ENCODE peak calls at places on chromosomes 6 and 20, in five cellular contexts. D, W, A, U and T are unnamed samples.

GRCh38 chr20:36085686-36086267 is 68.8 kb upstream of the EPB41L1 start:
- DNase-seq in D (peak; percentile 74), W (peak; percentile 93), A (peak; percentile 98), U (no peak), T (peak; percentile 66)

GRCh38 chr20:39829713-39830112 is 859.3 kb downstream of the MAFB start:
- DNase-seq in D (peak; percentile 20), W (no peak), A (no peak), U (no peak), T (no peak)

GRCh38 chr6:5275497-5275896 is 14.2 kb downstream of the FARS2 start:
- DNase-seq in D (no peak), W (peak; percentile 17), A (no peak), U (no peak), T (no peak)

GRCh38 chr6:134647861-134648260 is 302.0 kb downstream of the ALDH8A1 start:
- DNase-seq in D (no peak), W (no peak), A (no peak), U (no peak), T (no peak)

GRCh38 chr6:94045473-94045872 is 626.1 kb upstream of the EPHA7 start:
- DNase-seq in D (no peak), W (no peak), A (no peak), U (peak; percentile 82), T (no peak)

GRCh38 chr6:124961784-124962611 is at the start of gene RNF217:
- DNase-seq in D (peak; percentile 80), W (peak; percentile 27), A (peak; percentile 68), U (peak; percentile 45), T (peak; percentile 40)

GRCh38 chr20:63858393-63859165 is 2.7 kb upstream of the ABHD16B start:
- DNase-seq in D (peak; percentile 45), W (no peak), A (no peak), U (peak; percentile 51), T (no peak)

GRCh38 chr20:34711813-34712430 is 7.8 kb downstream of the TP53INP2 start:
- DNase-seq in D (no peak), W (no peak), A (no peak), U (no peak), T (no peak)

GRCh38 chr6:33957391-33958207 is 153.8 kb upstream of the MLN start:
- DNase-seq in D (no peak), W (no peak), A (no peak), U (no peak), T (no peak)

GRCh38 chr6:81630719-81631118 is 121.8 kb downstream of the TENT5A start:
- DNase-seq in D (no peak), W (no peak), A (no peak), U (no peak), T (no peak)
- H3K4me2 ChIP-seq in D (no peak overlapping the region), W (no peak overlapping the region), A (no peak overlapping the region), U (no peak overlapping the region), T (no peak overlapping the region)

DNA sequence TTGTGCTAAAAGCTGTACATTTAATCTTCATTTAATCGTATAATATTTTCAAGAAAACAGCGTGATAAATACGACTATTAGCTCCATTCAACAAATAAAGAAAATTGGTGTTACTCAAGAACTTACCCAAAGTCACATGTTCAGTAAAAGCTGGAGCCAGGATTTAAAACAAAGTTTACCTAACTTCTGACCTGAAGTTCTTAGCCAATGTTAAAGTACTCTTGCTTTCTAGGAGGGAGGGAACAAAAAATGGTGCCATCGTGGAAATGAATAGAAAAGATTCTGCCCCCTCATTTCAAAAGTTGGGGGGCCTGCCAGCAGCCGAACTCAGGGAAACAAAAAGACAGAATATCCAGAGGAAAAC is 395.8 kb downstream of the CD109 start:
- DNase-seq in D (no peak), W (no peak), A (no peak), U (no peak), T (no peak)
- H3K4me2 ChIP-seq in D (no peak overlapping the region), W (no peak overlapping the region), A (peak overlapping the region; percentile 38), U (no peak overlapping the region), T (no peak overlapping the region)

GRCh38 chr6:42564496-42564890 is 664 bp downstream of the UBR2 start:
- DNase-seq in D (no peak), W (peak; percentile 22), A (no peak), U (no peak), T (no peak)

GRCh38 chr6:42569102-42570028 is 5.5 kb downstream of the UBR2 start:
- DNase-seq in D (peak; percentile 97), W (peak; percentile 77), A (peak; percentile 39), U (no peak), T (peak; percentile 56)

GRCh38 chr6:42563697-42564495 is at the start of gene UBR2:
- DNase-seq in D (peak; percentile 99), W (peak; percentile 99), A (peak; percentile 97), U (peak; percentile 96), T (peak; percentile 99)

GRCh38 chr6:42562788-42563187 is 1.0 kb upstream of the UBR2 start:
- DNase-seq in D (no peak), W (no peak), A (no peak), U (no peak), T (no peak)

GRCh38 chr6:42566614-42567208 is 2.9 kb downstream of the UBR2 start:
- DNase-seq in D (no peak), W (no peak), A (no peak), U (no peak), T (no peak)
- H3K4me2 ChIP-seq in D (no peak overlapping the region), W (peak overlapping the region; percentile 2), A (peak overlapping the region; percentile 98), U (no peak overlapping the region), T (no peak overlapping the region)

DNA sequence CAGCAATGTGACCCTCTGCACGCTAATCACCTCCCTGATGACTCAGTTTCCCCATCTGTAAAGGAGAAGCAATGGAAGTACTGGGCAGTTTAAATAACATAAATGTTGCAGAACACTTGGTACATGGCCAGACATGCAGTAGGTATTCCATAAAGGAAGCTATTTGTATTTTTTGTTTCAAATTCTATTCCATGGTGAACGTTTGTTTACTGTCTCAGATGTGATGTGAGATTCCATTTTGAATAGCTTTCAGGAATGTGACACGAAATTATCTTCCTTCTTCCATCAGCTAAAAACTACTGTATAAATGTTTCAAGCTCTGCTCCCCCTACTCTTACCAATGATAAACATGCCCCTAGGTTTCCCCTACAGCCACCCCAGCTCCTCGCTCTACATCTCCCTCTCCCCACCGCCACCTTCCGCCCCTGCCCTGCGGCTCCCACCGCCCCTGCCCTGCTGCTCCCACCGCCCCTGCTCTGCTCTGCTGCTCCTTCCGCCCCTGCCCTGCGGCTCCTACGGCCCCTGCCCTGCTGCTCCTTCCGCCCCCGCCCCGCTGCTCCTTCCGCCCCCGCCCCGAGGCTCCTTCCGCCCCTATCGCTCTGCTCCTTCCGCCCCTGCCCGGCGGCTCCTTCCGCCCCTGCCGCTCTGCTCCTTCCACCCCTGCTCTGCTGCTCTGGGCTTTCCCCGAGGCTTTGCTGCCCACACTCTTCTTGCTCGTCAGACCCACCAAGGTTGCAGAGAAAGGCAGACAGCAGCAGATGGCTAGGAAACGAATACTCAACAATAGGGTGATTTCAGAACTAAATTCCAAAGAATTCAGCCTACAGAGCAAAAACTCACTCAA is 78.9 kb downstream of the THBS2 start:
- DNase-seq in D (no peak), W (no peak), A (no peak), U (no peak), T (peak; percentile 77)
- H3K4me2 ChIP-seq in D (no peak overlapping the region), W (no peak overlapping the region), A (no peak overlapping the region), U (no peak overlapping the region), T (no peak overlapping the region)

GRCh38 chr6:154297711-154298110 is 58.9 kb downstream of the IPCEF1 start:
- DNase-seq in D (peak; percentile 72), W (no peak), A (no peak), U (no peak), T (peak; percentile 33)

GRCh38 chr6:154295733-154296132 is 60.9 kb downstream of the IPCEF1 start:
- DNase-seq in D (no peak), W (no peak), A (no peak), U (no peak), T (no peak)

GRCh38 chr6:154301086-154301625 is 55.4 kb downstream of the IPCEF1 start:
- DNase-seq in D (peak; percentile 39), W (peak; percentile 19), A (no peak), U (no peak), T (peak; percentile 46)

GRCh38 chr6:154297210-154297609 is 59.4 kb downstream of the IPCEF1 start:
- DNase-seq in D (no peak), W (no peak), A (no peak), U (no peak), T (peak; percentile 59)

GRCh38 chr6:154298297-154298696 is 58.3 kb downstream of the IPCEF1 start:
- DNase-seq in D (peak; percentile 69), W (peak; percentile 81), A (no peak), U (no peak), T (no peak)
- H3K4me2 ChIP-seq in D (peak overlapping the region; percentile 32), W (peak overlapping the region; percentile 79), A (no peak overlapping the region), U (no peak overlapping the region), T (no peak overlapping the region)

DNA sequence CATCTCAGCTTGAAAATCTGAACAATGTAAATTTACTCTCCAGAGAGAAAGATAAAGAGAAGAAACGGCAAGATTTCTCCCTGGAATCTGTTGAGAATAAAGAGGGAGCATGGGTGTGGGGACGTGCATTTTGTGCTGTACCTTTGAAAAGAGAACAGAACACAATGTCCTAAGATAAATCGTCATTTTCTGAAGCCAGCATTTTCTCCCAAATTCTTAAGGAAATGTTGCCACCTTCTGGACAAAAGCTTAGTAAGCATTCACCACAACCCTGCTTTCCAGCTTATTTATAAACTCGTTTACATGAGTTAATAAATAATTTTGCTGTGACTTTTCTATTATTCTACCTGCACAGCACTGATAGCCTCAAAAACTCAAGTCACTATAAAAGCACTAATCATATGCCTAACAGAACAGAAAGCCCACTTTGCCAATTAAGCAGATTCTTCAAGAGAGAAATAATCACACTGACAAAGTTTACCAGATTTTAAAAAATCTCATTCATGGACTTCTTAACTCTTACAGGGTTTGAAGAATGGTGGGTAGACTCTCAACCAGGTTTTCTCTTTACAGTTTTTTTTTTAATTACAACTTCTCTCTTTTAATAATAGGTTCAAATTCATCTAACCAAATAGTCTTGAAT is 155.8 kb downstream of the MBOAT1 start:
- DNase-seq in D (peak; percentile 41), W (peak; percentile 81), A (peak; percentile 47), U (peak; percentile 48), T (peak; percentile 7)
- H3K4me2 ChIP-seq in D (no peak overlapping the region), W (peak overlapping the region; percentile 52), A (peak overlapping the region; percentile 50), U (no peak overlapping the region), T (no peak overlapping the region)

DNA sequence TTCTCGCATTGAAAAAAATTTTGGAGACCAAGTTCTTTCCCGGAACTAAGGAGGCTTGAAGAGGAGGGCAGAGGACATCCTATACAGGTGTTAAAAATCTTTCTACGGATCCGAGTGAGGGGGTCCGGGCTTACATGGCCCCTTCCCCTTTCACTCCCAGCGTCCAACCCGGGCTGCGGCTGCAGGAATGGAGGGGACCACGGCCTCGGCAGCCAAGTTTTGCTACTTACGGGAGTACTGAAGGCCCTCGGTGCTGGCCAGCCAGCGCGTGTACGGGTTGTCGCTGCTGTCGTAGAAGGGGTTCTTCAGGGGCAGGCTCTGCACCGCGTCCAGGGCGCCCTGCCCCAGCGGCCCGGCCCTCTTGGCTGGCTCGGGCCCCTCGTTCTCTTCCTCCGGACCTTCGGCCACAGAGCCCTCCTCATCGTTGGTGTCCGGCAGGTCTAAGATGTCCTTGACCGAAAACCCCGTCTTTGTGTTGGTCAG is 642 bp downstream of the NKX2-2 start:
- DNase-seq in D (no peak), W (no peak), A (no peak), U (no peak), T (no peak)
- H3K4me2 ChIP-seq in D (no peak overlapping the region), W (peak overlapping the region; percentile 77), A (peak overlapping the region; percentile 100), U (no peak overlapping the region), T (peak overlapping the region; percentile 16)